ENCODE peak calls at places on chromosomes 2 and 18, in six cellular contexts. One of them, this sample, is unnamed.

GRCh38 chr2:129763190-129763846 is 216.1 kb upstream of the RAB6C start:
- DNase-seq in fibroblast of lung: no peak
- DNase-seq in SJSA1: no peak
- DNase-seq in right cardiac atrium: no peak
- DNase-seq in A549: no peak
- DNase-seq in CD4-positive, alpha-beta memory T cell: no peak
- DNase-seq in this sample: no peak

GRCh38 chr2:43445248-43445647 is 150.6 kb downstream of the THADA start:
- DNase-seq in fibroblast of lung: no peak
- DNase-seq in right cardiac atrium: no peak
- DNase-seq in A549: no peak
- DNase-seq in CD4-positive, alpha-beta memory T cell: no peak
- DNase-seq in SJSA1: no peak
- DNase-seq in this sample: no peak

GRCh38 chr2:162090109-162090508 is 16.1 kb upstream of the DPP4 start:
- DNase-seq in A549: no peak
- DNase-seq in SJSA1: no peak
- DNase-seq in CD4-positive, alpha-beta memory T cell: no peak
- DNase-seq in fibroblast of lung: peak; percentile 51
- DNase-seq in right cardiac atrium: no peak
- DNase-seq in this sample: no peak

GRCh38 chr2:11416931-11417330 is 49.0 kb downstream of the E2F6 start:
- DNase-seq in A549: no peak
- DNase-seq in fibroblast of lung: no peak
- DNase-seq in SJSA1: no peak
- DNase-seq in right cardiac atrium: no peak
- DNase-seq in CD4-positive, alpha-beta memory T cell: no peak
- DNase-seq in this sample: no peak

GRCh38 chr2:44771510-44771909 is 170.0 kb upstream of the SIX3 start:
- DNase-seq in SJSA1: no peak
- DNase-seq in fibroblast of lung: no peak
- DNase-seq in CD4-positive, alpha-beta memory T cell: no peak
- DNase-seq in A549: no peak
- DNase-seq in right cardiac atrium: no peak
- DNase-seq in this sample: no peak

GRCh38 chr2:111701798-111702118 is 182.2 kb downstream of the ANAPC1 start:
- DNase-seq in right cardiac atrium: no peak
- DNase-seq in CD4-positive, alpha-beta memory T cell: no peak
- DNase-seq in SJSA1: no peak
- DNase-seq in fibroblast of lung: no peak
- DNase-seq in A549: no peak
- DNase-seq in this sample: no peak

GRCh38 chr2:21372654-21373053 is 248.9 kb downstream of the TDRD15 start:
- DNase-seq in SJSA1: peak; percentile 22
- DNase-seq in fibroblast of lung: peak; percentile 18
- DNase-seq in CD4-positive, alpha-beta memory T cell: no peak
- DNase-seq in A549: peak; percentile 7
- DNase-seq in right cardiac atrium: no peak
- DNase-seq in this sample: no peak

GRCh38 chr2:96842600-96842999 is 1.2 kb downstream of the ANKRD23 start:
- DNase-seq in SJSA1: no peak
- DNase-seq in CD4-positive, alpha-beta memory T cell: no peak
- DNase-seq in right cardiac atrium: peak; percentile 64
- DNase-seq in A549: no peak
- DNase-seq in fibroblast of lung: no peak
- DNase-seq in this sample: no peak

GRCh38 chr2:211157856-211158463 is 601.6 kb downstream of the CPS1 start:
- DNase-seq in fibroblast of lung: peak; percentile 55
- DNase-seq in SJSA1: peak; percentile 14
- DNase-seq in A549: peak; percentile 8
- DNase-seq in right cardiac atrium: peak; percentile 74
- DNase-seq in CD4-positive, alpha-beta memory T cell: peak; percentile 38
- DNase-seq in this sample: peak; percentile 46

GRCh38 chr2:143936758-143937562 is 583.0 kb downstream of the ZEB2 start:
- DNase-seq in SJSA1: peak; percentile 55
- DNase-seq in A549: no peak
- DNase-seq in fibroblast of lung: peak; percentile 49
- DNase-seq in right cardiac atrium: peak; percentile 57
- DNase-seq in CD4-positive, alpha-beta memory T cell: no peak
- DNase-seq in this sample: no peak

GRCh38 chr2:138502253-138503086 is 900 bp downstream of the SPOPL start:
- DNase-seq in right cardiac atrium: no peak
- DNase-seq in fibroblast of lung: no peak
- DNase-seq in CD4-positive, alpha-beta memory T cell: no peak
- DNase-seq in A549: no peak
- DNase-seq in SJSA1: peak; percentile 23
- DNase-seq in this sample: no peak

GRCh38 chr2:69018629-69019227 is 5.7 kb downstream of the ANTXR1 start:
- DNase-seq in CD4-positive, alpha-beta memory T cell: no peak
- DNase-seq in SJSA1: no peak
- DNase-seq in right cardiac atrium: no peak
- DNase-seq in fibroblast of lung: no peak
- DNase-seq in A549: no peak
- DNase-seq in this sample: no peak

GRCh38 chr2:140210963-140211362 is 1430.8 kb upstream of the NXPH2 start:
- DNase-seq in CD4-positive, alpha-beta memory T cell: no peak
- DNase-seq in SJSA1: no peak
- DNase-seq in right cardiac atrium: no peak
- DNase-seq in fibroblast of lung: no peak
- DNase-seq in A549: no peak
- DNase-seq in this sample: no peak

GRCh38 chr2:190978389-190979053 is 35.5 kb downstream of the STAT1 start:
- DNase-seq in CD4-positive, alpha-beta memory T cell: no peak
- DNase-seq in SJSA1: no peak
- DNase-seq in A549: no peak
- DNase-seq in right cardiac atrium: no peak
- DNase-seq in fibroblast of lung: peak; percentile 27
- DNase-seq in this sample: no peak

GRCh38 chr2:71669628-71670429 is 216.5 kb downstream of the DYSF start:
- DNase-seq in fibroblast of lung: no peak
- DNase-seq in right cardiac atrium: no peak
- DNase-seq in CD4-positive, alpha-beta memory T cell: no peak
- DNase-seq in A549: no peak
- DNase-seq in SJSA1: no peak
- DNase-seq in this sample: no peak

GRCh38 chr2:29066271-29066860 is 8.0 kb downstream of the PCARE start:
- DNase-seq in SJSA1: no peak
- DNase-seq in CD4-positive, alpha-beta memory T cell: no peak
- DNase-seq in A549: no peak
- DNase-seq in right cardiac atrium: peak; percentile 41
- DNase-seq in fibroblast of lung: peak; percentile 75
- DNase-seq in this sample: no peak

GRCh38 chr2:202135111-202135874 is 62.2 kb downstream of the KIAA2012 start:
- DNase-seq in SJSA1: peak; percentile 66
- DNase-seq in fibroblast of lung: peak; percentile 100
- DNase-seq in A549: no peak
- DNase-seq in CD4-positive, alpha-beta memory T cell: no peak
- DNase-seq in right cardiac atrium: peak; percentile 83
- DNase-seq in this sample: no peak

GRCh38 chr2:1754046-1754445 is 9.7 kb upstream of the PXDN start:
- DNase-seq in A549: no peak
- DNase-seq in right cardiac atrium: no peak
- DNase-seq in CD4-positive, alpha-beta memory T cell: no peak
- DNase-seq in fibroblast of lung: no peak
- DNase-seq in SJSA1: no peak
- DNase-seq in this sample: no peak

GRCh38 chr2:31213883-31214637 is 3.3 kb downstream of the CAPN14 start:
- DNase-seq in right cardiac atrium: no peak
- DNase-seq in A549: no peak
- DNase-seq in fibroblast of lung: no peak
- DNase-seq in CD4-positive, alpha-beta memory T cell: no peak
- DNase-seq in SJSA1: no peak
- DNase-seq in this sample: no peak

GRCh38 chr2:160205511-160205910 is 5.4 kb upstream of the ITGB6 start:
- DNase-seq in fibroblast of lung: peak; percentile 75
- DNase-seq in A549: peak; percentile 90
- DNase-seq in SJSA1: peak; percentile 89
- DNase-seq in right cardiac atrium: peak; percentile 34
- DNase-seq in CD4-positive, alpha-beta memory T cell: no peak
- DNase-seq in this sample: no peak

GRCh38 chr2:36277146-36277808 is 78.3 kb upstream of the CRIM1 start:
- DNase-seq in fibroblast of lung: peak; percentile 67
- DNase-seq in CD4-positive, alpha-beta memory T cell: no peak
- DNase-seq in SJSA1: peak; percentile 16
- DNase-seq in A549: no peak
- DNase-seq in right cardiac atrium: no peak
- DNase-seq in this sample: no peak

GRCh38 chr18:5317186-5317585 is 21.7 kb upstream of the ZBTB14 start:
- DNase-seq in right cardiac atrium: no peak
- DNase-seq in SJSA1: no peak
- DNase-seq in CD4-positive, alpha-beta memory T cell: no peak
- DNase-seq in A549: no peak
- DNase-seq in fibroblast of lung: no peak
- DNase-seq in this sample: no peak

GRCh38 chr2:237160271-237160934 is 74.7 kb downstream of the COPS8 start:
- DNase-seq in A549: no peak
- DNase-seq in SJSA1: no peak
- DNase-seq in right cardiac atrium: no peak
- DNase-seq in CD4-positive, alpha-beta memory T cell: no peak
- DNase-seq in fibroblast of lung: no peak
- DNase-seq in this sample: no peak

GRCh38 chr2:175730025-175730424 is 272.0 kb downstream of the LNPK start:
- DNase-seq in A549: no peak
- DNase-seq in fibroblast of lung: no peak
- DNase-seq in right cardiac atrium: no peak
- DNase-seq in SJSA1: no peak
- DNase-seq in CD4-positive, alpha-beta memory T cell: no peak
- DNase-seq in this sample: no peak

GRCh38 chr2:39435254-39435653 is 1.8 kb downstream of the MAP4K3 start:
- DNase-seq in SJSA1: no peak
- DNase-seq in A549: no peak
- DNase-seq in CD4-positive, alpha-beta memory T cell: no peak
- DNase-seq in fibroblast of lung: peak; percentile 39
- DNase-seq in right cardiac atrium: no peak
- DNase-seq in this sample: no peak

GRCh38 chr2:165745916-165746315 is 48.1 kb downstream of the GALNT3 start:
- DNase-seq in SJSA1: no peak
- DNase-seq in fibroblast of lung: peak; percentile 4
- DNase-seq in CD4-positive, alpha-beta memory T cell: no peak
- DNase-seq in A549: no peak
- DNase-seq in right cardiac atrium: peak; percentile 9
- DNase-seq in this sample: no peak

GRCh38 chr2:169291517-169291916 is 70.8 kb downstream of the LRP2 start:
- DNase-seq in A549: no peak
- DNase-seq in fibroblast of lung: no peak
- DNase-seq in SJSA1: no peak
- DNase-seq in CD4-positive, alpha-beta memory T cell: no peak
- DNase-seq in right cardiac atrium: no peak
- DNase-seq in this sample: no peak

GRCh38 chr2:11618708-11619062 is 51.3 kb downstream of the NTSR2 start:
- DNase-seq in right cardiac atrium: no peak
- DNase-seq in fibroblast of lung: no peak
- DNase-seq in A549: no peak
- DNase-seq in CD4-positive, alpha-beta memory T cell: no peak
- DNase-seq in SJSA1: no peak
- DNase-seq in this sample: no peak

GRCh38 chr2:126986788-126987187 is 88.1 kb downstream of the TEX51 start:
- DNase-seq in fibroblast of lung: no peak
- DNase-seq in A549: no peak
- DNase-seq in CD4-positive, alpha-beta memory T cell: no peak
- DNase-seq in SJSA1: no peak
- DNase-seq in right cardiac atrium: no peak
- DNase-seq in this sample: no peak

GRCh38 chr18:48022531-48023330 is 92.3 kb upstream of the SMAD2 start:
- DNase-seq in A549: peak; percentile 68
- DNase-seq in right cardiac atrium: no peak
- DNase-seq in CD4-positive, alpha-beta memory T cell: peak; percentile 35
- DNase-seq in SJSA1: peak; percentile 72
- DNase-seq in fibroblast of lung: peak; percentile 66
- DNase-seq in this sample: no peak

GRCh38 chr2:205766765-205767359 is 84.6 kb downstream of the NRP2 start:
- DNase-seq in SJSA1: peak; percentile 66
- DNase-seq in A549: peak; percentile 46
- DNase-seq in CD4-positive, alpha-beta memory T cell: peak; percentile 22
- DNase-seq in right cardiac atrium: peak; percentile 61
- DNase-seq in fibroblast of lung: peak; percentile 77
- DNase-seq in this sample: peak; percentile 11

GRCh38 chr18:51503351-51503750 is 305.9 kb upstream of the MEX3C start:
- DNase-seq in SJSA1: no peak
- DNase-seq in A549: no peak
- DNase-seq in right cardiac atrium: no peak
- DNase-seq in CD4-positive, alpha-beta memory T cell: no peak
- DNase-seq in fibroblast of lung: no peak
- DNase-seq in this sample: no peak
- H3K27ac ChIP-seq in SJSA1: no peak overlapping the region
- H3K27ac ChIP-seq in A549: no peak overlapping the region
- H3K27ac ChIP-seq in right cardiac atrium: no peak overlapping the region
- H3K27ac ChIP-seq in CD4-positive, alpha-beta memory T cell: no peak overlapping the region
- H3K27ac ChIP-seq in fibroblast of lung: no peak overlapping the region
- H3K27ac ChIP-seq in this sample: no peak overlapping the region

DNA sequence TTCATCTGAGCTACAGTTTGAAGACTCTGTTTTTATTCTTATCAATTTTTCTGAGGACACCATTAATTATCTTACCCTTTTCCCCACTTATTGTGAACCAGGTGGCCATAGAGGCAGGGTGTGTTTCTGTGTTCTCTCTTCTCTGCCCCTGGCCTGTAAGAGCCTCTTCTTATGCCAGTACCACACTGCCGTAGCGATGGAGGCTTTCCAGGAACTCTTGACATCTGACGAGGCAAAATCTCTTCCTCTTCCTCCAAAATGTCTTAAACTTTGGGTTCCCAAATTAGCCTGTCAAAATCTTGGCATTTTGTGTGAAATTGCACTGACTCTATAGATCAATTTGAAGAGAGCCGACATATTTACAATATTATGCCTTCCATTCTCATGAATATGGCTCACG is 3.2 kb downstream of the SP140L start:
- DNase-seq in CD4-positive, alpha-beta memory T cell: no peak
- DNase-seq in A549: no peak
- DNase-seq in right cardiac atrium: no peak
- DNase-seq in SJSA1: no peak
- DNase-seq in fibroblast of lung: no peak
- DNase-seq in this sample: no peak
- H3K4me3 ChIP-seq in CD4-positive, alpha-beta memory T cell: no peak overlapping the region
- H3K4me3 ChIP-seq in A549: no peak overlapping the region
- H3K4me3 ChIP-seq in right cardiac atrium: no peak overlapping the region
- H3K4me3 ChIP-seq in SJSA1: no peak overlapping the region
- H3K4me3 ChIP-seq in fibroblast of lung: no peak overlapping the region
- H3K4me3 ChIP-seq in this sample: no peak overlapping the region

DNA sequence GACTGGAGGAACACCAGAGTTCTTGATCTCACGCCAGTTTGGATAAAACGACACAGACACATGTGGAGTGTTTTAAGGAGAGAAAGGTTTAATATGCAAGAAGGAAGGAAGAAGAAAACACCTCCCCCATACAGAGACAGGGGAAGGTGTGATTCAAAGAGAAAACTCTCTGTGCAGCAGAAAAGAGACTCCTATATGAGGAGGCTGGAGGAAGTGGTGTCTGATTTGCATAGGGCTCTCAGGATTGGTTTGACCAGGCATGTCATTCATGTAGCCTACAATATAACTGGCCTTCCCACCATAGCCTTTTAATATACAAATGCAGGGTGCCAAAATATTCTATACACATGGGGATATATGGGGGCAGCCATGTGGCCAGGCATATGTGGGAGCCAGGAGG is 1386.5 kb downstream of the RPIA start:
- DNase-seq in SJSA1: no peak
- DNase-seq in right cardiac atrium: no peak
- DNase-seq in fibroblast of lung: no peak
- DNase-seq in CD4-positive, alpha-beta memory T cell: no peak
- DNase-seq in A549: no peak
- DNase-seq in this sample: no peak
- H3K9me3 ChIP-seq in SJSA1: no peaks in the 10 kb centered on the region
- H3K9me3 ChIP-seq in right cardiac atrium: no peaks in the 10 kb centered on the region
- H3K9me3 ChIP-seq in fibroblast of lung: no peaks in the 10 kb centered on the region
- H3K9me3 ChIP-seq in CD4-positive, alpha-beta memory T cell: no peaks in the 10 kb centered on the region
- H3K9me3 ChIP-seq in A549: no peaks in the 10 kb centered on the region
- H3K9me3 ChIP-seq in this sample: no peaks in the 10 kb centered on the region

GRCh38 chr2:48120759-48121242 is 214.5 kb upstream of the FBXO11 start:
- DNase-seq in right cardiac atrium: no peak
- DNase-seq in A549: no peak
- DNase-seq in fibroblast of lung: peak; percentile 42
- DNase-seq in CD4-positive, alpha-beta memory T cell: no peak
- DNase-seq in SJSA1: no peak
- DNase-seq in this sample: no peak
- H3K27ac ChIP-seq in right cardiac atrium: no peak overlapping the region
- H3K27ac ChIP-seq in A549: no peak overlapping the region
- H3K27ac ChIP-seq in fibroblast of lung: no peak overlapping the region
- H3K27ac ChIP-seq in CD4-positive, alpha-beta memory T cell: no peak overlapping the region
- H3K27ac ChIP-seq in SJSA1: no peak overlapping the region
- H3K27ac ChIP-seq in this sample: no peak overlapping the region